ENCODE peak calls at places on chromosomes 12 and 14, in nine cellular contexts. S is IMR-90, N is right cardiac atrium, V is bronchial epithelial cell, Y is ovary, P is endodermal cell, O is AG04450, R is Panc1, L is heart left ventricle. I is an unnamed sample. For H3K27me3, the result is how much of the 10 kb centered on the place peaks cover.

GRCh38 chr14:22471545-22472121 is 117.4 kb downstream of the DAD1 start:
- DNase-seq in S (peak), N (peak), V (peak), Y (peak), P (peak), O (no peak), R (peak), L (peak), I (peak)

GRCh38 chr12:45268672-45269406 is 52.9 kb downstream of the ANO6 start:
- DNase-seq in S (peak), N (peak), V (peak), Y (peak), P (peak), O (peak), R (no peak), L (peak), I (peak)

GRCh38 chr12:117872521-117873169 is 96.1 kb downstream of the KSR2 start:
- DNase-seq in S (no peak), N (no peak), V (no peak), Y (no peak), P (no peak), O (no peak), R (no peak), L (no peak), I (no peak)

GRCh38 chr14:75995372-75996041 is 9.9 kb downstream of the IFT43 start:
- DNase-seq in S (peak), N (peak), V (no peak), Y (peak), P (peak), O (peak), R (no peak), L (peak), I (no peak)

GRCh38 chr14:65179918-65180724 is 77.8 kb upstream of the MAX start:
- DNase-seq in S (peak), N (peak), V (peak), Y (peak), P (no peak), O (peak), R (no peak), L (peak), I (peak)

GRCh38 chr12:120687570-120688289 is 781 bp downstream of the MLEC start:
- DNase-seq in S (no peak), N (peak), V (no peak), Y (no peak), P (peak), O (no peak), R (no peak), L (no peak), I (no peak)

GRCh38 chr14:58298477-58298879 is at the start of gene ARID4A:
- DNase-seq in S (no peak), N (peak), V (no peak), Y (peak), P (peak), O (no peak), R (no peak), L (peak), I (no peak)

GRCh38 chr14:101780887-101781239 is 19.4 kb downstream of the PPP2R5C start:
- DNase-seq in S (no peak), N (no peak), V (no peak), Y (no peak), P (peak), O (no peak), R (no peak), L (no peak), I (no peak)

GRCh38 chr12:48934312-48934706 is 9.0 kb upstream of the FKBP11 start:
- DNase-seq in S (no peak), N (no peak), V (no peak), Y (no peak), P (peak), O (no peak), R (no peak), L (no peak), I (no peak)

GRCh38 chr14:104436047-104436531 is 143.5 kb upstream of the C14orf180 start:
- DNase-seq in S (no peak), N (peak), V (no peak), Y (peak), P (peak), O (no peak), R (no peak), L (peak), I (peak)

GRCh38 chr14:64294672-64295413 is 672 bp upstream of the ESR2 start:
- DNase-seq in S (peak), N (peak), V (peak), Y (peak), P (peak), O (peak), R (peak), L (peak), I (peak)

GRCh38 chr12:124875803-124876132 is 12.1 kb upstream of the SCARB1 start:
- DNase-seq in S (no peak), N (peak), V (no peak), Y (no peak), P (no peak), O (no peak), R (no peak), L (no peak), I (no peak)

GRCh38 chr12:32240210-32240609 is 133.6 kb downstream of the BICD1 start:
- DNase-seq in S (no peak), N (no peak), V (no peak), Y (no peak), P (no peak), O (no peak), R (no peak), L (no peak), I (no peak)

GRCh38 chr12:52873832-52874572 is 25.2 kb upstream of the KRT78 start:
- DNase-seq in S (peak), N (peak), V (peak), Y (peak), P (peak), O (peak), R (no peak), L (peak), I (peak)

GRCh38 chr12:90548595-90548994 is 406.4 kb downstream of the CCER1 start:
- DNase-seq in S (no peak), N (no peak), V (no peak), Y (no peak), P (no peak), O (no peak), R (no peak), L (no peak), I (no peak)

GRCh38 chr14:84403585-84403984 is 1126.4 kb upstream of the FLRT2 start:
- DNase-seq in S (no peak), N (no peak), V (peak), Y (no peak), P (peak), O (no peak), R (no peak), L (no peak), I (no peak)

GRCh38 chr12:58487280-58488141 is 432.8 kb downstream of the LRIG3 start:
- DNase-seq in S (peak), N (no peak), V (no peak), Y (no peak), P (no peak), O (no peak), R (no peak), L (no peak), I (no peak)

GRCh38 chr12:95208678-95209077 is 8.6 kb downstream of the FGD6 start:
- DNase-seq in S (no peak), N (no peak), V (no peak), Y (no peak), P (no peak), O (no peak), R (no peak), L (no peak), I (no peak)

GRCh38 chr12:102095677-102096263 is 24.1 kb downstream of the NUP37 start:
- DNase-seq in S (peak), N (no peak), V (peak), Y (no peak), P (no peak), O (no peak), R (no peak), L (no peak), I (no peak)

GRCh38 chr12:125467363-125467762 is 402.1 kb downstream of the AACS start:
- DNase-seq in S (no peak), N (no peak), V (no peak), Y (no peak), P (no peak), O (no peak), R (no peak), L (no peak), I (no peak)

GRCh38 chr12:121657305-121658008 is 12.0 kb downstream of the MORN3 start:
- DNase-seq in S (no peak), N (no peak), V (no peak), Y (no peak), P (no peak), O (no peak), R (no peak), L (no peak), I (no peak)

GRCh38 chr12:109166371-109166770 is 50.0 kb downstream of the ACACB start:
- DNase-seq in S (no peak), N (no peak), V (no peak), Y (no peak), P (no peak), O (no peak), R (no peak), L (no peak), I (no peak)

GRCh38 chr14:85060116-85060515 is 469.8 kb upstream of the FLRT2 start:
- DNase-seq in S (no peak), N (no peak), V (peak), Y (no peak), P (no peak), O (no peak), R (no peak), L (no peak), I (no peak)

GRCh38 chr14:74502236-74503019 is 8.9 kb downstream of the ISCA2 start:
- DNase-seq in S (peak), N (peak), V (peak), Y (peak), P (peak), O (no peak), R (peak), L (no peak), I (peak)

GRCh38 chr12:71999795-72000194 is 61.1 kb downstream of the TPH2 start:
- DNase-seq in S (no peak), N (no peak), V (peak), Y (no peak), P (no peak), O (no peak), R (no peak), L (no peak), I (no peak)

GRCh38 chr12:26891704-26892103 is 46.1 kb downstream of the INTS13 start:
- DNase-seq in S (no peak), N (no peak), V (no peak), Y (no peak), P (no peak), O (no peak), R (no peak), L (no peak), I (no peak)

GRCh38 chr14:74459289-74459946 is 33.4 kb upstream of the SYNDIG1L start:
- DNase-seq in S (peak), N (no peak), V (peak), Y (no peak), P (peak), O (peak), R (no peak), L (no peak), I (peak)

GRCh38 chr14:72699852-72700257 is 194.0 kb downstream of the DPF3 start:
- DNase-seq in S (peak), N (no peak), V (peak), Y (no peak), P (no peak), O (peak), R (no peak), L (peak), I (no peak)

GRCh38 chr14:104885031-104885972 is 20.2 kb downstream of the CEP170B start:
- DNase-seq in S (no peak), N (peak), V (no peak), Y (no peak), P (peak), O (no peak), R (no peak), L (peak), I (no peak)

GRCh38 chr12:80498059-80498728 is 54.2 kb downstream of the PTPRQ start:
- DNase-seq in S (no peak), N (no peak), V (no peak), Y (no peak), P (no peak), O (no peak), R (no peak), L (no peak), I (no peak)

GRCh38 chr14:65229431-65230286 is 127.3 kb upstream of the MAX start:
- DNase-seq in S (no peak), N (peak), V (no peak), Y (peak), P (peak), O (no peak), R (no peak), L (peak), I (peak)

GRCh38 chr14:74491952-74492351 is 1.2 kb downstream of the NPC2 start:
- DNase-seq in S (peak), N (no peak), V (peak), Y (no peak), P (peak), O (no peak), R (no peak), L (no peak), I (no peak)

GRCh38 chr14:96100171-96101064 is 61.3 kb downstream of the C14orf132 start:
- DNase-seq in S (peak), N (peak), V (peak), Y (peak), P (peak), O (peak), R (peak), L (peak), I (peak)

GRCh38 chr14:54450535-54450934 is 9.4 kb upstream of the CNIH1 start:
- DNase-seq in S (peak), N (no peak), V (peak), Y (no peak), P (no peak), O (no peak), R (no peak), L (no peak), I (no peak)

GRCh38 chr14:103427485-103428443 is 42.5 kb downstream of the MARK3 start:
- DNase-seq in S (peak), N (no peak), V (peak), Y (peak), P (peak), O (no peak), R (no peak), L (no peak), I (no peak)

GRCh38 chr12:100554608-100555077 is 18.8 kb upstream of the GAS2L3 start:
- DNase-seq in S (peak), N (no peak), V (peak), Y (no peak), P (peak), O (peak), R (peak), L (no peak), I (peak)

GRCh38 chr12:47903927-47904646 is 707 bp downstream of the VDR start:
- DNase-seq in S (peak), N (peak), V (peak), Y (no peak), P (peak), O (peak), R (no peak), L (peak), I (peak)

GRCh38 chr14:103402700-103403099 is 17.5 kb downstream of the MARK3 start:
- DNase-seq in S (peak), N (no peak), V (peak), Y (no peak), P (no peak), O (no peak), R (no peak), L (no peak), I (no peak)

GRCh38 chr12:75784591-75784990 is 247.0 kb downstream of the PHLDA1 start:
- DNase-seq in S (peak), N (no peak), V (no peak), Y (no peak), P (no peak), O (no peak), R (no peak), L (peak), I (no peak)

GRCh38 chr12:75781532-75782046 is 250.0 kb downstream of the PHLDA1 start:
- DNase-seq in S (peak), N (no peak), V (peak), Y (no peak), P (no peak), O (no peak), R (no peak), L (no peak), I (no peak)

GRCh38 chr12:75783093-75783877 is 248.3 kb downstream of the PHLDA1 start:
- DNase-seq in S (peak), N (no peak), V (peak), Y (no peak), P (no peak), O (no peak), R (no peak), L (peak), I (no peak)

GRCh38 chr12:75779891-75780501 is 251.6 kb downstream of the PHLDA1 start:
- DNase-seq in S (no peak), N (no peak), V (no peak), Y (no peak), P (no peak), O (no peak), R (no peak), L (no peak), I (no peak)

DNA sequence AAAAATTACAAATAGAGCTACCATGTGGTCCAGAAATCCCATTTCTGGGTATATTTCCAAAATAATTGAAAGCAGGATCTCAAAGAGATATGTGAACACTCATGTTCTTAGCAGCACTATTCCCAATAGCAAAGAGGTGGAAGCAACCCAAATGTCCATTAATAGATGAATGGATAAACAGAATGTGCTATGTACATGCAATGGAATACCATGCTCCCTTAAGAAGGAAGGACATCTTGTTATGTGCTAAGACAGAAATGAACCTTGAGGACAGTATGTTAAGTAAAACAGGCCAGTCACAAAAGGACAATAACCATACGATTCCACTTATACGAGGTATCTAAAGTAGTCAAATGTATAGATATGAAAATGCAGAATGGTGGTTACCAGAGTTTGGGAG is 249.4 kb downstream of the PHLDA1 start:
- DNase-seq in S (no peak), N (no peak), V (no peak), Y (no peak), P (no peak), O (no peak), R (no peak), L (no peak), I (no peak)
- H3K4me3 ChIP-seq in S (no peak), N (no peak), V (no peak), Y (no peak), P (no peak), O (no peak), R (no peak), L (no peak), I (no peak)

GRCh38 chr12:132587781-132588180 is 22.6 kb downstream of the LRCOL1 start:
- DNase-seq in S (no peak), N (no peak), V (no peak), Y (no peak), P (no peak), O (no peak), R (no peak), L (no peak), I (no peak)
- H3K27me3 ChIP-seq in S (under half), N (under half), V (under half), Y (under half), P (half or more), O (under half), R (under half), L (under half), I (under half)

GRCh38 chr12:50400638-50401382 is at the start of gene LARP4:
- DNase-seq in S (peak), N (peak), V (peak), Y (peak), P (peak), O (peak), R (peak), L (peak), I (peak)

GRCh38 chr12:50402270-50403000 is 1.8 kb downstream of the LARP4 start:
- DNase-seq in S (no peak), N (no peak), V (peak), Y (no peak), P (peak), O (no peak), R (no peak), L (no peak), I (no peak)

GRCh38 chr12:50404307-50404706 is 3.6 kb downstream of the LARP4 start:
- DNase-seq in S (no peak), N (no peak), V (no peak), Y (no peak), P (no peak), O (no peak), R (no peak), L (no peak), I (no peak)

GRCh38 chr12:50401383-50402155 is 884 bp downstream of the LARP4 start:
- DNase-seq in S (peak), N (no peak), V (peak), Y (no peak), P (peak), O (no peak), R (no peak), L (no peak), I (peak)

DNA sequence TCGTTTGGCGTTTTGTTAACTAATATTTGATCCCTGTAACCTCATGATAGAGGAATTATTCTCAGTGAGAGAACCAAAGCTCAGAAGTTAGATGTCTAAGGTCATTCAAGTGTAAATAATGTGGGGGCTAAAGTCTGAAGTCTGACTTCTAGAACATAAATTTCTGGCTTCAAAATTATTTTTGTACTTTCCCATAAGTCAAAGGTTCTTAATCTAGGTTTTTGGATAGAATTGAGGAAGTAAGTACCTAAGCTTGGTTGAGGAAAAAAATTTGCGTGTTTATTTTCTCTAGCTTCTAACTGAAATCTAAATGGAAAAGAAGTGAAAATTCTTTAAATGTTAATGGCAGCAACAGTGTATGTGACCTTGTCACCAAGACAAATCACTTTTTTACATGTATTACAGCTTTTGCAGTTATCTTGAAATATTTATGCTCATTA is 2.3 kb downstream of the LARP4 start:
- DNase-seq in S (no peak), N (no peak), V (no peak), Y (no peak), P (no peak), O (no peak), R (no peak), L (no peak), I (no peak)
- H3K4me3 ChIP-seq in S (no peak), N (peak), V (peak), Y (no peak), P (peak), O (peak), R (peak), L (peak), I (peak)

DNA sequence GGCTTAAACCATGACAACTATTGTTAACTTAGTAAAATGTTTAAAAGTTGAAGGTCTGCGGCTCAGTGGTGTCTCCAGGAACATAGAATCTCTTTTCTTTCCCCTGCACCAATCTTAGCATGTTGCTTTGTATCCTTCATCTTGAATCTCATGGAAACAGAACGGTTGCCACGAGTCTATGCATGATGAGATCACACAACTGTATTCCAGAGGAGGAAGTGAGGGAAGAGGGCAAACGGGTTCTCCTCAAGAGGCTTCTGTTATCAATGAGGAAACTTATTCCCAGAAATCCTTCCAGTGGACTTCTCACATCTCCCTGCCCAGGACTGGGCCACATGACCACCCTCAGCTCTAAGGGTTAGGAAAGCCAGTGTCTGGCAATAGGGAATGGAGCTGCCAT is 17.3 kb downstream of the PLXNC1 start:
- DNase-seq in S (no peak), N (no peak), V (no peak), Y (no peak), P (no peak), O (no peak), R (no peak), L (no peak), I (no peak)
- H3K27me3 ChIP-seq in S (under half), N (under half), V (under half), Y (under half), P (under half), O (under half), R (under half), L (under half), I (under half)